ENCODE peak calls at places on chromosomes 2 and 18, in five cellular contexts. R is A549, Z is mesendoderm, G is K562, J is Peyer's patch. E is an unnamed sample.

GRCh38 chr2:180001726-180002125 is 5.4 kb downstream of the CWC22 start:
- DNase-seq in R (no peak), Z (no peak), G (no peak), J (no peak), E (no peak)

GRCh38 chr2:144042751-144043150 is 477.2 kb downstream of the ZEB2 start:
- DNase-seq in R (no peak), Z (no peak), G (no peak), J (no peak), E (no peak)

GRCh38 chr2:15668611-15669305 is 77.1 kb downstream of the DDX1 start:
- DNase-seq in R (no peak), Z (no peak), G (no peak), J (no peak), E (no peak)

GRCh38 chr18:49206717-49207116 is 253.7 kb downstream of the DYM start:
- DNase-seq in R (no peak), Z (no peak), G (no peak), J (no peak), E (no peak)

GRCh38 chr2:119852214-119852613 is 92.5 kb downstream of the PTPN4 start:
- DNase-seq in R (no peak), Z (no peak), G (no peak), J (no peak), E (no peak)

GRCh38 chr18:500556-501405 is at the start of gene COLEC12:
- DNase-seq in R (no peak), Z (peak; percentile 53), G (no peak), J (no peak), E (no peak)

GRCh38 chr2:166632616-166633015 is 138.6 kb upstream of the SCN7A start:
- DNase-seq in R (no peak), Z (peak; percentile 13), G (no peak), J (no peak), E (no peak)

GRCh38 chr2:42290005-42290404 is 71.0 kb downstream of the COX7A2L start:
- DNase-seq in R (no peak), Z (no peak), G (no peak), J (no peak), E (no peak)

GRCh38 chr18:23609390-23610008 is 23.2 kb upstream of the NPC1 start:
- DNase-seq in R (no peak), Z (peak; percentile 78), G (no peak), J (no peak), E (no peak)

GRCh38 chr18:8615397-8616025 is 6.3 kb downstream of the RAB12 start:
- DNase-seq in R (peak; percentile 55), Z (peak; percentile 80), G (peak; percentile 62), J (no peak), E (no peak)

GRCh38 chr2:72911256-72911655 is 6.1 kb upstream of the EMX1 start:
- DNase-seq in R (no peak), Z (no peak), G (no peak), J (no peak), E (no peak)

GRCh38 chr18:13543144-13543543 is 183.2 kb downstream of the FAM210A start:
- DNase-seq in R (no peak), Z (no peak), G (no peak), J (no peak), E (no peak)

GRCh38 chr2:242088471-242089212 is 219.1 kb downstream of the RTP5 start:
- DNase-seq in R (peak; percentile 61), Z (peak; percentile 88), G (peak; percentile 90), J (peak; percentile 97), E (peak; percentile 41)
- H3K27ac ChIP-seq in R (peak overlapping the region; percentile 92), Z (no peak overlapping the region), G (no peak overlapping the region), J (peak overlapping the region; percentile 73), E (no peak overlapping the region)

GRCh38 chr2:12718662-12719399 is 2.1 kb downstream of the TRIB2 start:
- DNase-seq in R (no peak), Z (peak; percentile 78), G (peak; percentile 18), J (no peak), E (no peak)
- H3K4me1 ChIP-seq in R (peaks cover 15% of the 10 kb centered on the region), Z (peaks cover 4% of the 10 kb centered on the region), G (peaks cover 30% of the 10 kb centered on the region), J (no peaks in the 10 kb centered on the region), E (peaks cover 6% of the 10 kb centered on the region)

GRCh38 chr2:240443891-240444301 is 8.4 kb downstream of the GPC1 start:
- DNase-seq in R (no peak), Z (no peak), G (no peak), J (no peak), E (no peak)
- H3K27ac ChIP-seq in R (peak overlapping the region; percentile 78), Z (no peak overlapping the region), G (no peak overlapping the region), J (no peak overlapping the region), E (no peak overlapping the region)

GRCh38 chr2:206392118-206392517 is 51.2 kb upstream of the ADAM23 start:
- DNase-seq in R (peak; percentile 59), Z (peak; percentile 67), G (peak; percentile 24), J (no peak), E (peak; percentile 29)
- H3K4me1 ChIP-seq in R (no peaks in the 10 kb centered on the region), Z (peaks cover 3% of the 10 kb centered on the region), G (no peaks in the 10 kb centered on the region), J (no peaks in the 10 kb centered on the region), E (no peaks in the 10 kb centered on the region)

DNA sequence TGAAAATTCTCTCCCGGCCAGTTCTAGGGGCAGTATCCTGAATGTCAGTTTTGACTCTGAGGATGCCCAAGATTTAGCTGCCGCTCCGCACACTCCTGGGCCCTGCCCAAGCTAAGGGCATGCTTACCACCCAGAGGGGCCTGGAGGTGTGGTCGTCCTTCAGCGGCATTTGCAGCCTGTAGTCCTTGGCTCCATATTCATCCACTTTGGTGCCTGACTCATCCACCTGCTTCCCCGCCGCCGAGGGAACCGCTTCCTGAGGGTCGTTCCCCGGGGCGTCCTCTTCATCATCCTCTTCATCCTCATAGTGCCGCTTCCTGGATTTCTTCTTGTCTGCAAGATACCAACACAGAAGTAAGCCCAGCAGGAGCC is 572 bp downstream of the ERCC3 start:
- DNase-seq in R (peak; percentile 13), Z (peak; percentile 19), G (no peak), J (no peak), E (no peak)
- H3K27ac ChIP-seq in R (peak overlapping the region; percentile 94), Z (no peak overlapping the region), G (peak overlapping the region; percentile 79), J (peak overlapping the region; percentile 71), E (no peak overlapping the region)

GRCh38 chr2:6919912-6920905 is 3.0 kb downstream of the RNF144A start:
- DNase-seq in R (no peak), Z (no peak), G (no peak), J (no peak), E (no peak)
- H3K4me1 ChIP-seq in R (peaks cover 9% of the 10 kb centered on the region), Z (peaks cover 4% of the 10 kb centered on the region), G (peaks cover 25% of the 10 kb centered on the region), J (no peaks in the 10 kb centered on the region), E (peaks cover 5% of the 10 kb centered on the region)

GRCh38 chr2:216503697-216504375 is 5.2 kb downstream of the RPL37A start:
- DNase-seq in R (no peak), Z (no peak), G (no peak), J (no peak), E (no peak)
- H3K27ac ChIP-seq in R (no peak overlapping the region), Z (no peak overlapping the region), G (no peak overlapping the region), J (no peak overlapping the region), E (no peak overlapping the region)

DNA sequence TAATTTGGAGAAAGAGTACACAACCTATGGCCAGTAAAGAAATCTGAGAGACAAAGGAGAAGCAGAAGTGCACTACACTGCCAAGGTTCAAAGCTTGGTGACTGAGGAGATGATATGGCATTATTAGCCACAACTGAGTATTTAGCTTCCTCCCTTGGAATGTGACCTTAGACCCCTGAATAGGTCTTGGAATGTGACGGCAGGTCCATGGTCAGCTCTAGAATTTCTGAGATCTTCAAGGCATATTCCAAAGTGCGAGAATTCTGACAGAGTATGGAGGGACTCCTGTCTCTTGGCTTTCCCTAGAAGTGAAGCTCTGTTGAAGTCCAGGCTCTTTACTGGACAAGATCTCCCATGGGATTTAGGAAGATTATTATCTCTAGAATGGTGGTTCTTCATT is 130.0 kb upstream of the FN1 start:
- DNase-seq in R (no peak), Z (peak; percentile 16), G (no peak), J (no peak), E (no peak)
- H3K4me1 ChIP-seq in R (no peaks in the 10 kb centered on the region), Z (no peaks in the 10 kb centered on the region), G (no peaks in the 10 kb centered on the region), J (no peaks in the 10 kb centered on the region), E (no peaks in the 10 kb centered on the region)

DNA sequence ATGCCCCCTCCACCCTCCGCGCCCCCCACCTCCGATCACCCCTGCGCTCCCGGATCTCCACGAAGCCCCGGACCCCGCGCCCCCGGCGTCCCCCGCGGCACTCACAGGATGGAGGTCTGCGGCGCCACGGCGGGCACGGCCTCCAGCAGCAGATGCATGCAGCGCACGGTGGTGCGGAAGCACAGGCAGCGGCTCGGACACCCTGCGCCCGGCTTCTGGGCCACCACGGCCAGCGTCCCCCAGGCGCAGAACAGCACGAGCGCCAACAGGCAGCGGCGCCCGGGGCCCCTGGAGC is 217 bp downstream of the PXDN start:
- DNase-seq in R (no peak), Z (no peak), G (no peak), J (no peak), E (no peak)
- H3K27ac ChIP-seq in R (peak overlapping the region; percentile 82), Z (peak overlapping the region; percentile 70), G (no peak overlapping the region), J (peak overlapping the region; percentile 74), E (no peak overlapping the region)

DNA sequence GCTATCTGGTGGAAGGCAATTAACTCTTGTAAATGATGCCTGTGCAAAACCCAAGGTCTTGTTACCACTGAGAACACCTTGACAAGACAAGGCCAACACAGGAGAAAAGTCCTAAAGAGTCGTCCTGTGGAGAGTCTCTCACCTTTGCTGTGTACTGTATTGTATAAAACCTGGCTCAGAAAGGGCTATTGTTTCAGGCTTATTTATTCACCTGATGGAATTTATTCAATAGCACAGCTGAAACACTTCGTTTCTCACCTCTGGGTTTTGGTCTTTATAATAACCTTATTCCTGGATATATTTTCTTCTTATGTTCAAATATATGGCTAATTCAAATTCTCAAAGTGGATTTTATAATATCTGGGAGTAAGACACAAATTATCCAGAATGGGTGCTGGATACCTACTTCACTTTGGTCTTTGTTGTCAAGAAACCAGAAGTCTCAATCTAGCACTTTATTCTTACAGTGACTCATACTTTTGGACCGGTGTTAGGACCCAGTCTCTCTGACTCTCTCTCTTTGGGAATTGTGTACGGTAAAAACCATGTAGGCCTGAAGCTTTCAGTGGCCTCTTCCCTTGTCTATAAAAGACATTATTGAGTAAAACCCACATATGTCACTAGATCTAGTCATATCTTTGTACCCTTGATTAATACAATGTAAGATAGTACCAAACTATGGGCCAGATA is 16.1 kb upstream of the STAT4 start:
- DNase-seq in R (no peak), Z (peak; percentile 73), G (no peak), J (no peak), E (no peak)
- H3K4me1 ChIP-seq in R (peaks cover 67% of the 10 kb centered on the region), Z (peaks cover 4% of the 10 kb centered on the region), G (no peaks in the 10 kb centered on the region), J (no peaks in the 10 kb centered on the region), E (no peaks in the 10 kb centered on the region)